ENCODE peak calls at places on chromosomes 13 and 19, in ten cellular contexts. One of them, this sample, is unnamed.

GRCh38 chr19:22144394-22144793 is 52.4 kb downstream of the ZNF676 start:
- DNase-seq in transverse colon: no peak
- DNase-seq in H1: peak
- DNase-seq in breast epithelium: no peak
- DNase-seq in suprapubic skin: no peak
- DNase-seq in stomach: no peak
- DNase-seq in GM23338: peak
- DNase-seq in SK-N-SH: peak
- DNase-seq in upper lobe of left lung: no peak
- DNase-seq in HCT116: peak
- DNase-seq in this sample: no peak

GRCh38 chr19:54594737-54595136 is 1.3 kb downstream of the LILRA1 start:
- DNase-seq in HCT116: no peak
- DNase-seq in GM23338: no peak
- DNase-seq in breast epithelium: no peak
- DNase-seq in suprapubic skin: no peak
- DNase-seq in SK-N-SH: no peak
- DNase-seq in transverse colon: no peak
- DNase-seq in stomach: no peak
- DNase-seq in H1: no peak
- DNase-seq in upper lobe of left lung: no peak
- DNase-seq in this sample: no peak

GRCh38 chr19:52206481-52206880 is 16.6 kb downstream of the PPP2R1A start:
- DNase-seq in upper lobe of left lung: no peak
- DNase-seq in suprapubic skin: no peak
- DNase-seq in H1: no peak
- DNase-seq in breast epithelium: no peak
- DNase-seq in transverse colon: no peak
- DNase-seq in HCT116: no peak
- DNase-seq in GM23338: no peak
- DNase-seq in stomach: no peak
- DNase-seq in SK-N-SH: no peak
- DNase-seq in this sample: no peak

GRCh38 chr13:44938854-44939253 is 50.4 kb downstream of the NUFIP1 start:
- DNase-seq in GM23338: no peak
- DNase-seq in SK-N-SH: no peak
- DNase-seq in HCT116: no peak
- DNase-seq in breast epithelium: no peak
- DNase-seq in stomach: no peak
- DNase-seq in suprapubic skin: no peak
- DNase-seq in transverse colon: no peak
- DNase-seq in H1: no peak
- DNase-seq in upper lobe of left lung: no peak
- DNase-seq in this sample: no peak

GRCh38 chr13:27024781-27025492 is 146.7 kb downstream of the USP12 start:
- DNase-seq in SK-N-SH: no peak
- DNase-seq in transverse colon: no peak
- DNase-seq in H1: no peak
- DNase-seq in HCT116: no peak
- DNase-seq in upper lobe of left lung: no peak
- DNase-seq in suprapubic skin: peak
- DNase-seq in stomach: no peak
- DNase-seq in breast epithelium: no peak
- DNase-seq in GM23338: no peak
- DNase-seq in this sample: no peak

GRCh38 chr19:12782174-12782423 is 6.7 kb upstream of the HOOK2 start:
- DNase-seq in stomach: no peak
- DNase-seq in upper lobe of left lung: peak
- DNase-seq in SK-N-SH: no peak
- DNase-seq in H1: no peak
- DNase-seq in suprapubic skin: no peak
- DNase-seq in GM23338: no peak
- DNase-seq in HCT116: no peak
- DNase-seq in breast epithelium: no peak
- DNase-seq in transverse colon: no peak
- DNase-seq in this sample: no peak

GRCh38 chr19:6260912-6261636 is 18.7 kb downstream of the MLLT1 start:
- DNase-seq in GM23338: peak
- DNase-seq in SK-N-SH: peak
- DNase-seq in stomach: peak
- DNase-seq in suprapubic skin: no peak
- DNase-seq in transverse colon: no peak
- DNase-seq in H1: peak
- DNase-seq in breast epithelium: no peak
- DNase-seq in HCT116: no peak
- DNase-seq in upper lobe of left lung: no peak
- DNase-seq in this sample: no peak

GRCh38 chr13:109497917-109498316 is 288.5 kb downstream of the IRS2 start:
- DNase-seq in H1: no peak
- DNase-seq in upper lobe of left lung: no peak
- DNase-seq in breast epithelium: no peak
- DNase-seq in HCT116: no peak
- DNase-seq in GM23338: no peak
- DNase-seq in transverse colon: no peak
- DNase-seq in stomach: no peak
- DNase-seq in SK-N-SH: no peak
- DNase-seq in suprapubic skin: no peak
- DNase-seq in this sample: no peak

GRCh38 chr19:45117167-45117594 is 24.2 kb downstream of the PPP1R37 start:
- DNase-seq in breast epithelium: no peak
- DNase-seq in upper lobe of left lung: peak
- DNase-seq in suprapubic skin: no peak
- DNase-seq in stomach: no peak
- DNase-seq in SK-N-SH: no peak
- DNase-seq in GM23338: no peak
- DNase-seq in H1: no peak
- DNase-seq in HCT116: no peak
- DNase-seq in transverse colon: peak
- DNase-seq in this sample: peak

GRCh38 chr13:20033486-20033885 is 75.0 kb downstream of the ZMYM2 start:
- DNase-seq in H1: no peak
- DNase-seq in SK-N-SH: no peak
- DNase-seq in upper lobe of left lung: no peak
- DNase-seq in HCT116: no peak
- DNase-seq in breast epithelium: no peak
- DNase-seq in suprapubic skin: no peak
- DNase-seq in GM23338: no peak
- DNase-seq in transverse colon: no peak
- DNase-seq in stomach: no peak
- DNase-seq in this sample: no peak

GRCh38 chr13:101423872-101424271 is 7.6 kb upstream of the NALCN start:
- DNase-seq in HCT116: no peak
- DNase-seq in H1: no peak
- DNase-seq in GM23338: no peak
- DNase-seq in stomach: no peak
- DNase-seq in upper lobe of left lung: no peak
- DNase-seq in transverse colon: no peak
- DNase-seq in SK-N-SH: no peak
- DNase-seq in suprapubic skin: no peak
- DNase-seq in breast epithelium: no peak
- DNase-seq in this sample: no peak

GRCh38 chr13:24540236-24541126 is 27.9 kb upstream of the PARP4 start:
- DNase-seq in upper lobe of left lung: no peak
- DNase-seq in SK-N-SH: peak
- DNase-seq in suprapubic skin: no peak
- DNase-seq in transverse colon: no peak
- DNase-seq in GM23338: peak
- DNase-seq in HCT116: no peak
- DNase-seq in H1: peak
- DNase-seq in breast epithelium: no peak
- DNase-seq in stomach: no peak
- DNase-seq in this sample: no peak

GRCh38 chr13:44969858-44970484 is 19.3 kb downstream of the NUFIP1 start:
- DNase-seq in breast epithelium: no peak
- DNase-seq in HCT116: peak
- DNase-seq in H1: no peak
- DNase-seq in SK-N-SH: peak
- DNase-seq in stomach: no peak
- DNase-seq in suprapubic skin: no peak
- DNase-seq in transverse colon: no peak
- DNase-seq in GM23338: peak
- DNase-seq in upper lobe of left lung: no peak
- DNase-seq in this sample: peak

GRCh38 chr13:45162821-45163220 is 38.0 kb downstream of the KCTD4 start:
- DNase-seq in stomach: no peak
- DNase-seq in SK-N-SH: no peak
- DNase-seq in transverse colon: no peak
- DNase-seq in HCT116: peak
- DNase-seq in upper lobe of left lung: no peak
- DNase-seq in GM23338: no peak
- DNase-seq in breast epithelium: no peak
- DNase-seq in suprapubic skin: no peak
- DNase-seq in H1: no peak
- DNase-seq in this sample: no peak

GRCh38 chr19:45523642-45524256 is 16.5 kb downstream of the VASP start:
- DNase-seq in H1: peak
- DNase-seq in stomach: peak
- DNase-seq in GM23338: peak
- DNase-seq in breast epithelium: peak
- DNase-seq in suprapubic skin: no peak
- DNase-seq in HCT116: peak
- DNase-seq in transverse colon: peak
- DNase-seq in SK-N-SH: peak
- DNase-seq in upper lobe of left lung: peak
- DNase-seq in this sample: peak

GRCh38 chr13:79404985-79405384 is 1.1 kb downstream of the RBM26 start:
- DNase-seq in stomach: no peak
- DNase-seq in upper lobe of left lung: no peak
- DNase-seq in HCT116: no peak
- DNase-seq in GM23338: peak
- DNase-seq in SK-N-SH: no peak
- DNase-seq in breast epithelium: no peak
- DNase-seq in H1: no peak
- DNase-seq in transverse colon: no peak
- DNase-seq in suprapubic skin: no peak
- DNase-seq in this sample: no peak

GRCh38 chr19:16581145-16581970 is 9.1 kb upstream of the SLC35E1 start:
- DNase-seq in upper lobe of left lung: no peak
- DNase-seq in breast epithelium: no peak
- DNase-seq in SK-N-SH: no peak
- DNase-seq in suprapubic skin: no peak
- DNase-seq in stomach: no peak
- DNase-seq in transverse colon: no peak
- DNase-seq in H1: no peak
- DNase-seq in HCT116: no peak
- DNase-seq in GM23338: no peak
- DNase-seq in this sample: no peak

GRCh38 chr19:11598746-11599145 is 1.5 kb downstream of the ZNF627 start:
- DNase-seq in GM23338: no peak
- DNase-seq in HCT116: no peak
- DNase-seq in breast epithelium: no peak
- DNase-seq in transverse colon: no peak
- DNase-seq in H1: no peak
- DNase-seq in suprapubic skin: no peak
- DNase-seq in SK-N-SH: no peak
- DNase-seq in upper lobe of left lung: no peak
- DNase-seq in stomach: no peak
- DNase-seq in this sample: no peak

GRCh38 chr19:11597202-11598102 is at the start of gene ZNF627:
- DNase-seq in GM23338: peak
- DNase-seq in suprapubic skin: peak
- DNase-seq in SK-N-SH: peak
- DNase-seq in stomach: peak
- DNase-seq in transverse colon: peak
- DNase-seq in breast epithelium: peak
- DNase-seq in H1: peak
- DNase-seq in HCT116: peak
- DNase-seq in upper lobe of left lung: peak
- DNase-seq in this sample: peak

GRCh38 chr19:11598103-11598483 is 810 bp downstream of the ZNF627 start:
- DNase-seq in suprapubic skin: no peak
- DNase-seq in upper lobe of left lung: no peak
- DNase-seq in breast epithelium: no peak
- DNase-seq in transverse colon: no peak
- DNase-seq in SK-N-SH: no peak
- DNase-seq in H1: no peak
- DNase-seq in stomach: no peak
- DNase-seq in HCT116: no peak
- DNase-seq in GM23338: no peak
- DNase-seq in this sample: no peak

GRCh38 chr19:11594084-11594483 is 3.2 kb upstream of the ZNF627 start:
- DNase-seq in transverse colon: no peak
- DNase-seq in breast epithelium: no peak
- DNase-seq in GM23338: no peak
- DNase-seq in stomach: no peak
- DNase-seq in SK-N-SH: no peak
- DNase-seq in HCT116: no peak
- DNase-seq in H1: no peak
- DNase-seq in upper lobe of left lung: no peak
- DNase-seq in suprapubic skin: no peak
- DNase-seq in this sample: no peak

GRCh38 chr19:11596156-11596555 is 1.1 kb upstream of the ZNF627 start:
- DNase-seq in H1: no peak
- DNase-seq in upper lobe of left lung: no peak
- DNase-seq in transverse colon: no peak
- DNase-seq in breast epithelium: no peak
- DNase-seq in suprapubic skin: no peak
- DNase-seq in stomach: no peak
- DNase-seq in HCT116: no peak
- DNase-seq in GM23338: no peak
- DNase-seq in SK-N-SH: no peak
- DNase-seq in this sample: no peak
- TF ChIP-seq CTCF in H1: no peak
- TF ChIP-seq CTCF in upper lobe of left lung: no peak
- TF ChIP-seq CTCF in transverse colon: no peak
- TF ChIP-seq CTCF in breast epithelium: no peak
- TF ChIP-seq CTCF in suprapubic skin: no peak
- TF ChIP-seq CTCF in stomach: no peak
- TF ChIP-seq CTCF in HCT116: no peak
- TF ChIP-seq CTCF in GM23338: no peak
- TF ChIP-seq CTCF in SK-N-SH: no peak
- TF ChIP-seq CTCF in this sample: no peak

GRCh38 chr19:48970923-48971395 is 5.8 kb downstream of the FTL start:
- DNase-seq in HCT116: no peak
- DNase-seq in suprapubic skin: no peak
- DNase-seq in upper lobe of left lung: peak
- DNase-seq in breast epithelium: no peak
- DNase-seq in GM23338: peak
- DNase-seq in H1: peak
- DNase-seq in stomach: peak
- DNase-seq in transverse colon: peak
- DNase-seq in SK-N-SH: peak
- DNase-seq in this sample: peak
- TF ChIP-seq POLR2AphosphoS5 in HCT116: no peak
- TF ChIP-seq POLR2AphosphoS5 in suprapubic skin: no peak
- TF ChIP-seq POLR2AphosphoS5 in upper lobe of left lung: no peak
- TF ChIP-seq POLR2AphosphoS5 in breast epithelium: no peak
- TF ChIP-seq POLR2AphosphoS5 in GM23338: no peak
- TF ChIP-seq POLR2AphosphoS5 in H1: no peak
- TF ChIP-seq POLR2AphosphoS5 in stomach: peak
- TF ChIP-seq POLR2AphosphoS5 in transverse colon: peak
- TF ChIP-seq POLR2AphosphoS5 in SK-N-SH: no peak
- TF ChIP-seq POLR2AphosphoS5 in this sample: no peak

GRCh38 chr13:99709134-99709533 is 207.9 kb downstream of the TM9SF2 start:
- DNase-seq in suprapubic skin: no peak
- DNase-seq in stomach: no peak
- DNase-seq in upper lobe of left lung: no peak
- DNase-seq in SK-N-SH: no peak
- DNase-seq in GM23338: no peak
- DNase-seq in HCT116: no peak
- DNase-seq in breast epithelium: no peak
- DNase-seq in transverse colon: no peak
- DNase-seq in H1: no peak
- DNase-seq in this sample: no peak
- H3K27ac ChIP-seq in suprapubic skin: no peak
- H3K27ac ChIP-seq in stomach: no peak
- H3K27ac ChIP-seq in upper lobe of left lung: no peak
- H3K27ac ChIP-seq in SK-N-SH: no peak
- H3K27ac ChIP-seq in GM23338: no peak
- H3K27ac ChIP-seq in HCT116: no peak
- H3K27ac ChIP-seq in breast epithelium: no peak
- H3K27ac ChIP-seq in transverse colon: no peak
- H3K27ac ChIP-seq in H1: no peak
- H3K27ac ChIP-seq in this sample: no peak

GRCh38 chr19:1475751-1476437 is 3.1 kb downstream of the C19orf25 start:
- DNase-seq in breast epithelium: no peak
- DNase-seq in SK-N-SH: no peak
- DNase-seq in GM23338: no peak
- DNase-seq in HCT116: no peak
- DNase-seq in upper lobe of left lung: no peak
- DNase-seq in transverse colon: no peak
- DNase-seq in stomach: no peak
- DNase-seq in suprapubic skin: no peak
- DNase-seq in H1: no peak
- DNase-seq in this sample: no peak
- TF ChIP-seq CTCF in breast epithelium: no peak
- TF ChIP-seq CTCF in SK-N-SH: no peak
- TF ChIP-seq CTCF in GM23338: no peak
- TF ChIP-seq CTCF in HCT116: no peak
- TF ChIP-seq CTCF in upper lobe of left lung: no peak
- TF ChIP-seq CTCF in transverse colon: no peak
- TF ChIP-seq CTCF in stomach: no peak
- TF ChIP-seq CTCF in suprapubic skin: no peak
- TF ChIP-seq CTCF in H1: no peak
- TF ChIP-seq CTCF in this sample: no peak